ENCODE peak calls at places on chromosomes 4 and X, in four cellular contexts. R, T, X and O are unnamed samples.

GRCh38 chrX:105711805-105712204 is 110.5 kb upstream of the NRK start:
- DNase-seq in R (no peak), T (no peak), X (no peak), O (no peak)

GRCh38 chr4:94411296-94411695 is 40.4 kb upstream of the PDLIM5 start:
- DNase-seq in R (no peak), T (no peak), X (no peak), O (no peak)

GRCh38 chr4:144450526-144450925 is 195.4 kb upstream of the HHIP start:
- DNase-seq in R (no peak), T (no peak), X (no peak), O (no peak)

GRCh38 chr4:181225616-181226261 is 1017.5 kb upstream of the TENM3 start:
- DNase-seq in R (no peak), T (no peak), X (no peak), O (no peak)

GRCh38 chr4:35189988-35190613 is 1054.2 kb downstream of the ARAP2 start:
- DNase-seq in R (no peak), T (no peak), X (no peak), O (no peak)

GRCh38 chr4:174256277-174256713 is 27.2 kb downstream of the FBXO8 start:
- DNase-seq in R (no peak), T (no peak), X (peak), O (no peak)

GRCh38 chr4:89284828-89285227 is 22.8 kb downstream of the GPRIN3 start:
- DNase-seq in R (no peak), T (peak), X (no peak), O (no peak)

GRCh38 chr4:144611850-144612249 is 34.1 kb upstream of the HHIP start:
- DNase-seq in R (no peak), T (peak), X (no peak), O (peak)

GRCh38 chr4:41524446-41524845 is 13.5 kb upstream of the LIMCH1 start:
- DNase-seq in R (no peak), T (no peak), X (no peak), O (no peak)